ENCODE peak calls at places on chromosomes 11 and 22, in nine cellular contexts. One of them, this sample, is unnamed.

GRCh38 chr11:2655834-2656622 is 43.8 kb downstream of the KCNQ1OT1 start:
- DNase-seq in activated T-cell treated with anti-CD3 and anti-CD28 coated beads, Interleukin-2, amount 50 U/mL, for 72 hours: no peak
- DNase-seq in stimulated activated CD4-positive, alpha-beta T cell treated with anti-CD3 and anti-CD28 coated beads, TNF-alpha, amount 100 ng/mL, for 24 hours: no peak
- DNase-seq in HCT116: no peak
- DNase-seq in pancreas: peak; percentile 17
- DNase-seq in amniotic stem cell: no peak
- DNase-seq in nucleus accumbens: no peak
- DNase-seq in activated CD4-positive, alpha-beta T cell treated with anti-CD3 and anti-CD28 coated beads, Interleukin-2, amount 10 ng/mL, durations not matched to agents 7 days and 5 days: no peak
- DNase-seq in cardiac fibroblast: peak; percentile 19
- DNase-seq in this sample: no peak

GRCh38 chr11:26230021-26230420 is 101.9 kb upstream of the ANO3 start:
- DNase-seq in cardiac fibroblast: peak; percentile 20
- DNase-seq in pancreas: no peak
- DNase-seq in amniotic stem cell: no peak
- DNase-seq in activated T-cell treated with anti-CD3 and anti-CD28 coated beads, Interleukin-2, amount 50 U/mL, for 72 hours: no peak
- DNase-seq in stimulated activated CD4-positive, alpha-beta T cell treated with anti-CD3 and anti-CD28 coated beads, TNF-alpha, amount 100 ng/mL, for 24 hours: no peak
- DNase-seq in activated CD4-positive, alpha-beta T cell treated with anti-CD3 and anti-CD28 coated beads, Interleukin-2, amount 10 ng/mL, durations not matched to agents 7 days and 5 days: no peak
- DNase-seq in HCT116: no peak
- DNase-seq in nucleus accumbens: no peak
- DNase-seq in this sample: no peak

GRCh38 chr11:93842461-93842860 is 8.0 kb downstream of the VSTM5 start:
- DNase-seq in stimulated activated CD4-positive, alpha-beta T cell treated with anti-CD3 and anti-CD28 coated beads, TNF-alpha, amount 100 ng/mL, for 24 hours: no peak
- DNase-seq in pancreas: peak; percentile 30
- DNase-seq in activated T-cell treated with anti-CD3 and anti-CD28 coated beads, Interleukin-2, amount 50 U/mL, for 72 hours: no peak
- DNase-seq in activated CD4-positive, alpha-beta T cell treated with anti-CD3 and anti-CD28 coated beads, Interleukin-2, amount 10 ng/mL, durations not matched to agents 7 days and 5 days: no peak
- DNase-seq in HCT116: peak; percentile 67
- DNase-seq in nucleus accumbens: no peak
- DNase-seq in amniotic stem cell: peak; percentile 80
- DNase-seq in cardiac fibroblast: peak; percentile 56
- DNase-seq in this sample: no peak

GRCh38 chr22:46143491-46144147 is 6.7 kb upstream of the PPARA start:
- DNase-seq in HCT116: no peak
- DNase-seq in activated T-cell treated with anti-CD3 and anti-CD28 coated beads, Interleukin-2, amount 50 U/mL, for 72 hours: no peak
- DNase-seq in activated CD4-positive, alpha-beta T cell treated with anti-CD3 and anti-CD28 coated beads, Interleukin-2, amount 10 ng/mL, durations not matched to agents 7 days and 5 days: no peak
- DNase-seq in pancreas: no peak
- DNase-seq in cardiac fibroblast: no peak
- DNase-seq in amniotic stem cell: no peak
- DNase-seq in nucleus accumbens: no peak
- DNase-seq in stimulated activated CD4-positive, alpha-beta T cell treated with anti-CD3 and anti-CD28 coated beads, TNF-alpha, amount 100 ng/mL, for 24 hours: no peak
- DNase-seq in this sample: no peak

GRCh38 chr11:7577883-7578242 is 64.1 kb downstream of the PPFIBP2 start:
- DNase-seq in cardiac fibroblast: peak; percentile 78
- DNase-seq in nucleus accumbens: no peak
- DNase-seq in activated CD4-positive, alpha-beta T cell treated with anti-CD3 and anti-CD28 coated beads, Interleukin-2, amount 10 ng/mL, durations not matched to agents 7 days and 5 days: peak; percentile 42
- DNase-seq in activated T-cell treated with anti-CD3 and anti-CD28 coated beads, Interleukin-2, amount 50 U/mL, for 72 hours: no peak
- DNase-seq in pancreas: no peak
- DNase-seq in amniotic stem cell: no peak
- DNase-seq in stimulated activated CD4-positive, alpha-beta T cell treated with anti-CD3 and anti-CD28 coated beads, TNF-alpha, amount 100 ng/mL, for 24 hours: no peak
- DNase-seq in HCT116: no peak
- DNase-seq in this sample: no peak

GRCh38 chr11:103736986-103737622 is 299.3 kb upstream of the DDI1 start:
- DNase-seq in cardiac fibroblast: peak; percentile 70
- DNase-seq in pancreas: no peak
- DNase-seq in activated CD4-positive, alpha-beta T cell treated with anti-CD3 and anti-CD28 coated beads, Interleukin-2, amount 10 ng/mL, durations not matched to agents 7 days and 5 days: no peak
- DNase-seq in activated T-cell treated with anti-CD3 and anti-CD28 coated beads, Interleukin-2, amount 50 U/mL, for 72 hours: no peak
- DNase-seq in HCT116: no peak
- DNase-seq in nucleus accumbens: peak; percentile 8
- DNase-seq in amniotic stem cell: no peak
- DNase-seq in stimulated activated CD4-positive, alpha-beta T cell treated with anti-CD3 and anti-CD28 coated beads, TNF-alpha, amount 100 ng/mL, for 24 hours: no peak
- DNase-seq in this sample: no peak

GRCh38 chr11:60942970-60943565 is 8.9 kb downstream of the SLC15A3 start:
- DNase-seq in nucleus accumbens: no peak
- DNase-seq in pancreas: no peak
- DNase-seq in amniotic stem cell: no peak
- DNase-seq in activated T-cell treated with anti-CD3 and anti-CD28 coated beads, Interleukin-2, amount 50 U/mL, for 72 hours: no peak
- DNase-seq in stimulated activated CD4-positive, alpha-beta T cell treated with anti-CD3 and anti-CD28 coated beads, TNF-alpha, amount 100 ng/mL, for 24 hours: no peak
- DNase-seq in activated CD4-positive, alpha-beta T cell treated with anti-CD3 and anti-CD28 coated beads, Interleukin-2, amount 10 ng/mL, durations not matched to agents 7 days and 5 days: no peak
- DNase-seq in HCT116: no peak
- DNase-seq in cardiac fibroblast: no peak
- DNase-seq in this sample: no peak

GRCh38 chr22:23251445-23252093 is 71.3 kb downstream of the BCR start:
- DNase-seq in nucleus accumbens: no peak
- DNase-seq in HCT116: peak; percentile 12
- DNase-seq in amniotic stem cell: no peak
- DNase-seq in pancreas: peak; percentile 40
- DNase-seq in activated T-cell treated with anti-CD3 and anti-CD28 coated beads, Interleukin-2, amount 50 U/mL, for 72 hours: peak; percentile 40
- DNase-seq in activated CD4-positive, alpha-beta T cell treated with anti-CD3 and anti-CD28 coated beads, Interleukin-2, amount 10 ng/mL, durations not matched to agents 7 days and 5 days: no peak
- DNase-seq in stimulated activated CD4-positive, alpha-beta T cell treated with anti-CD3 and anti-CD28 coated beads, TNF-alpha, amount 100 ng/mL, for 24 hours: no peak
- DNase-seq in cardiac fibroblast: no peak
- DNase-seq in this sample: no peak

GRCh38 chr11:105824494-105825013 is 197.5 kb downstream of the MSANTD4 start:
- DNase-seq in stimulated activated CD4-positive, alpha-beta T cell treated with anti-CD3 and anti-CD28 coated beads, TNF-alpha, amount 100 ng/mL, for 24 hours: no peak
- DNase-seq in activated T-cell treated with anti-CD3 and anti-CD28 coated beads, Interleukin-2, amount 50 U/mL, for 72 hours: no peak
- DNase-seq in pancreas: no peak
- DNase-seq in activated CD4-positive, alpha-beta T cell treated with anti-CD3 and anti-CD28 coated beads, Interleukin-2, amount 10 ng/mL, durations not matched to agents 7 days and 5 days: no peak
- DNase-seq in amniotic stem cell: no peak
- DNase-seq in HCT116: no peak
- DNase-seq in nucleus accumbens: no peak
- DNase-seq in cardiac fibroblast: no peak
- DNase-seq in this sample: no peak

GRCh38 chr11:130765951-130766649 is 150.2 kb downstream of the SNX19 start:
- DNase-seq in stimulated activated CD4-positive, alpha-beta T cell treated with anti-CD3 and anti-CD28 coated beads, TNF-alpha, amount 100 ng/mL, for 24 hours: no peak
- DNase-seq in amniotic stem cell: no peak
- DNase-seq in pancreas: no peak
- DNase-seq in activated T-cell treated with anti-CD3 and anti-CD28 coated beads, Interleukin-2, amount 50 U/mL, for 72 hours: no peak
- DNase-seq in cardiac fibroblast: no peak
- DNase-seq in HCT116: no peak
- DNase-seq in activated CD4-positive, alpha-beta T cell treated with anti-CD3 and anti-CD28 coated beads, Interleukin-2, amount 10 ng/mL, durations not matched to agents 7 days and 5 days: no peak
- DNase-seq in nucleus accumbens: no peak
- DNase-seq in this sample: no peak

GRCh38 chr11:1640076-1640946 is 10.7 kb downstream of the KRTAP5-5 start:
- DNase-seq in amniotic stem cell: no peak
- DNase-seq in activated CD4-positive, alpha-beta T cell treated with anti-CD3 and anti-CD28 coated beads, Interleukin-2, amount 10 ng/mL, durations not matched to agents 7 days and 5 days: peak; percentile 18
- DNase-seq in cardiac fibroblast: peak; percentile 36
- DNase-seq in pancreas: no peak
- DNase-seq in HCT116: no peak
- DNase-seq in stimulated activated CD4-positive, alpha-beta T cell treated with anti-CD3 and anti-CD28 coated beads, TNF-alpha, amount 100 ng/mL, for 24 hours: no peak
- DNase-seq in nucleus accumbens: no peak
- DNase-seq in activated T-cell treated with anti-CD3 and anti-CD28 coated beads, Interleukin-2, amount 50 U/mL, for 72 hours: peak; percentile 29
- DNase-seq in this sample: peak; percentile 25

GRCh38 chr11:3626250-3626960 is 15.4 kb downstream of the ART5 start:
- DNase-seq in cardiac fibroblast: no peak
- DNase-seq in amniotic stem cell: no peak
- DNase-seq in pancreas: peak; percentile 32
- DNase-seq in activated CD4-positive, alpha-beta T cell treated with anti-CD3 and anti-CD28 coated beads, Interleukin-2, amount 10 ng/mL, durations not matched to agents 7 days and 5 days: no peak
- DNase-seq in HCT116: no peak
- DNase-seq in activated T-cell treated with anti-CD3 and anti-CD28 coated beads, Interleukin-2, amount 50 U/mL, for 72 hours: peak; percentile 14
- DNase-seq in nucleus accumbens: no peak
- DNase-seq in stimulated activated CD4-positive, alpha-beta T cell treated with anti-CD3 and anti-CD28 coated beads, TNF-alpha, amount 100 ng/mL, for 24 hours: no peak
- DNase-seq in this sample: no peak

GRCh38 chr22:17077255-17077654 is 7.5 kb upstream of the IL17RA start:
- DNase-seq in cardiac fibroblast: peak; percentile 33
- DNase-seq in amniotic stem cell: no peak
- DNase-seq in stimulated activated CD4-positive, alpha-beta T cell treated with anti-CD3 and anti-CD28 coated beads, TNF-alpha, amount 100 ng/mL, for 24 hours: no peak
- DNase-seq in nucleus accumbens: no peak
- DNase-seq in activated CD4-positive, alpha-beta T cell treated with anti-CD3 and anti-CD28 coated beads, Interleukin-2, amount 10 ng/mL, durations not matched to agents 7 days and 5 days: no peak
- DNase-seq in HCT116: no peak
- DNase-seq in pancreas: no peak
- DNase-seq in activated T-cell treated with anti-CD3 and anti-CD28 coated beads, Interleukin-2, amount 50 U/mL, for 72 hours: no peak
- DNase-seq in this sample: no peak

GRCh38 chr22:20438066-20438677 is 547 bp upstream of the SCARF2 start:
- DNase-seq in pancreas: no peak
- DNase-seq in amniotic stem cell: no peak
- DNase-seq in cardiac fibroblast: peak; percentile 46
- DNase-seq in activated CD4-positive, alpha-beta T cell treated with anti-CD3 and anti-CD28 coated beads, Interleukin-2, amount 10 ng/mL, durations not matched to agents 7 days and 5 days: no peak
- DNase-seq in HCT116: no peak
- DNase-seq in activated T-cell treated with anti-CD3 and anti-CD28 coated beads, Interleukin-2, amount 50 U/mL, for 72 hours: no peak
- DNase-seq in nucleus accumbens: no peak
- DNase-seq in stimulated activated CD4-positive, alpha-beta T cell treated with anti-CD3 and anti-CD28 coated beads, TNF-alpha, amount 100 ng/mL, for 24 hours: no peak
- DNase-seq in this sample: no peak

GRCh38 chr22:44554411-44554810 is 56.4 kb upstream of the RTL6 start:
- DNase-seq in stimulated activated CD4-positive, alpha-beta T cell treated with anti-CD3 and anti-CD28 coated beads, TNF-alpha, amount 100 ng/mL, for 24 hours: no peak
- DNase-seq in HCT116: no peak
- DNase-seq in activated T-cell treated with anti-CD3 and anti-CD28 coated beads, Interleukin-2, amount 50 U/mL, for 72 hours: no peak
- DNase-seq in activated CD4-positive, alpha-beta T cell treated with anti-CD3 and anti-CD28 coated beads, Interleukin-2, amount 10 ng/mL, durations not matched to agents 7 days and 5 days: no peak
- DNase-seq in cardiac fibroblast: no peak
- DNase-seq in amniotic stem cell: no peak
- DNase-seq in nucleus accumbens: no peak
- DNase-seq in pancreas: no peak
- DNase-seq in this sample: no peak

GRCh38 chr11:64694821-64695365 is 28.1 kb downstream of the NRXN2 start:
- DNase-seq in HCT116: no peak
- DNase-seq in activated T-cell treated with anti-CD3 and anti-CD28 coated beads, Interleukin-2, amount 50 U/mL, for 72 hours: no peak
- DNase-seq in pancreas: no peak
- DNase-seq in nucleus accumbens: peak; percentile 35
- DNase-seq in amniotic stem cell: no peak
- DNase-seq in cardiac fibroblast: no peak
- DNase-seq in stimulated activated CD4-positive, alpha-beta T cell treated with anti-CD3 and anti-CD28 coated beads, TNF-alpha, amount 100 ng/mL, for 24 hours: no peak
- DNase-seq in activated CD4-positive, alpha-beta T cell treated with anti-CD3 and anti-CD28 coated beads, Interleukin-2, amount 10 ng/mL, durations not matched to agents 7 days and 5 days: no peak
- DNase-seq in this sample: no peak

This sample was measured in effector memory CD8-positive, alpha-beta T cell.